ENCODE peak calls at places on chromosomes 3 and 15, in five cellular contexts. Y is fibroblast of lung, I is PC-9, E is mammary epithelial cell, V is HCT116. S is an unnamed sample.

GRCh38 chr3:196458063-196458462 is 25.8 kb upstream of the UBXN7 start:
- DNase-seq in V (no peak), I (no peak), Y (no peak), E (no peak), S (no peak)

GRCh38 chr3:80559701-80560100 is 791.9 kb upstream of the ROBO1 start:
- DNase-seq in E (no peak), Y (no peak), V (no peak), I (no peak), S (no peak)

GRCh38 chr3:136042608-136043221 is 77.2 kb downstream of the PPP2R3A start:
- DNase-seq in V (peak; percentile 37), E (peak; percentile 41), I (peak; percentile 48), Y (peak; percentile 47), S (no peak)

GRCh38 chr3:195823998-195824397 is 12.3 kb upstream of the MUC4 start:
- DNase-seq in Y (peak; percentile 46), V (no peak), E (peak; percentile 75), I (peak; percentile 93), S (no peak)

GRCh38 chr3:104763007-104763406 is 603.7 kb upstream of the ALCAM start:
- DNase-seq in I (no peak), E (no peak), Y (peak; percentile 63), V (no peak), S (no peak)

GRCh38 chr15:76342382-76343201 is 6.0 kb downstream of the ISL2 start:
- DNase-seq in I (no peak), Y (no peak), V (no peak), E (no peak), S (no peak)

GRCh38 chr3:111733154-111733553 is 125.9 kb upstream of the PHLDB2 start:
- DNase-seq in V (no peak), Y (no peak), E (no peak), I (no peak), S (no peak)

GRCh38 chr3:196604548-196604947 is 34.9 kb upstream of the NRROS start:
- DNase-seq in I (peak; percentile 21), V (no peak), Y (no peak), E (no peak), S (no peak)

GRCh38 chr15:101020451-101020850 is 101.3 kb downstream of the LRRK1 start:
- DNase-seq in E (no peak), I (no peak), V (no peak), Y (no peak), S (no peak)

GRCh38 chr3:27326949-27327582 is 42.1 kb downstream of the NEK10 start:
- DNase-seq in V (no peak), Y (no peak), I (no peak), E (no peak), S (no peak)

GRCh38 chr15:63677778-63678177 is 80.6 kb downstream of the FBXL22 start:
- DNase-seq in Y (no peak), V (no peak), E (no peak), I (no peak), S (no peak)

GRCh38 chr15:22979699-22980188 is 424 bp downstream of the CYFIP1 start:
- DNase-seq in E (peak; percentile 39), V (no peak), I (no peak), Y (peak; percentile 36), S (no peak)

GRCh38 chr3:56467108-56467507 is 1.2 kb downstream of the ERC2 start:
- DNase-seq in Y (peak; percentile 85), V (no peak), I (no peak), E (peak; percentile 71), S (no peak)

GRCh38 chr15:41894791-41895463 is 1.1 kb upstream of the SPTBN5 start:
- DNase-seq in Y (peak; percentile 83), I (no peak), V (peak; percentile 44), E (peak; percentile 86), S (peak; percentile 57)

GRCh38 chr3:48929358-48930035 is 10.9 kb downstream of the ARIH2 start:
- DNase-seq in Y (peak; percentile 17), E (no peak), V (no peak), I (no peak), S (no peak)

GRCh38 chr15:61256231-61256630 is 27.1 kb upstream of the RORA start:
- DNase-seq in E (no peak), I (no peak), Y (no peak), V (no peak), S (no peak)

GRCh38 chr3:11465744-11466611 is 177.7 kb downstream of the VGLL4 start:
- DNase-seq in Y (peak; percentile 95), I (no peak), V (no peak), E (no peak), S (no peak)

GRCh38 chr3:30913176-30913575 is 18.7 kb upstream of the GADL1 start:
- DNase-seq in Y (no peak), I (no peak), E (no peak), V (no peak), S (no peak)

GRCh38 chr3:197306374-197307086 is 8.1 kb upstream of the DLG1 start:
- DNase-seq in I (peak; percentile 91), V (no peak), E (peak; percentile 83), Y (peak; percentile 93), S (peak; percentile 70)

GRCh38 chr3:143360244-143360643 is 240.7 kb downstream of the CHST2 start:
- DNase-seq in Y (peak; percentile 66), I (no peak), V (no peak), E (peak; percentile 66), S (no peak)

GRCh38 chr15:37109151-37109912 is 9.0 kb upstream of the MEIS2 start:
- DNase-seq in V (no peak), Y (no peak), E (no peak), I (no peak), S (no peak)

GRCh38 chr15:71136159-71137137 is 21.2 kb downstream of the THSD4 start:
- DNase-seq in E (peak; percentile 85), Y (peak; percentile 89), I (peak; percentile 75), V (no peak), S (peak; percentile 58)

GRCh38 chr15:57070674-57071073 is 152.2 kb downstream of the TCF12 start:
- DNase-seq in Y (no peak), V (no peak), E (no peak), I (no peak), S (no peak)

GRCh38 chr15:69209661-69210060 is 49.2 kb downstream of the GLCE start:
- DNase-seq in Y (no peak), E (no peak), V (no peak), I (no peak), S (no peak)

GRCh38 chr3:34859741-34860140 is 779.6 kb upstream of the ARPP21 start:
- DNase-seq in I (no peak), E (no peak), Y (peak; percentile 75), V (no peak), S (no peak)

GRCh38 chr3:142180761-142181362 is 31.5 kb upstream of the TFDP2 start:
- DNase-seq in V (peak; percentile 4), E (peak; percentile 1), Y (peak; percentile 14), I (no peak), S (no peak)

GRCh38 chr3:10108091-10108490 is at the start of gene FANCD2OS:
- DNase-seq in I (no peak), E (no peak), Y (no peak), V (no peak), S (no peak)

GRCh38 chr3:138003069-138003468 is 6.9 kb upstream of the CLDN18 start:
- DNase-seq in E (no peak), I (no peak), Y (no peak), V (no peak), S (no peak)

GRCh38 chr3:153093629-153094028 is 68.4 kb upstream of the RAP2B start:
- DNase-seq in I (no peak), E (no peak), V (no peak), Y (no peak), S (no peak)

GRCh38 chr3:153094386-153094785 is 67.6 kb upstream of the RAP2B start:
- DNase-seq in I (no peak), Y (peak; percentile 25), V (no peak), E (no peak), S (no peak)

GRCh38 chr3:153097213-153097612 is 64.8 kb upstream of the RAP2B start:
- DNase-seq in E (no peak), Y (no peak), I (no peak), V (no peak), S (no peak)

GRCh38 chr3:153099131-153099530 is 62.9 kb upstream of the RAP2B start:
- DNase-seq in Y (no peak), V (no peak), E (no peak), I (no peak), S (no peak)

DNA sequence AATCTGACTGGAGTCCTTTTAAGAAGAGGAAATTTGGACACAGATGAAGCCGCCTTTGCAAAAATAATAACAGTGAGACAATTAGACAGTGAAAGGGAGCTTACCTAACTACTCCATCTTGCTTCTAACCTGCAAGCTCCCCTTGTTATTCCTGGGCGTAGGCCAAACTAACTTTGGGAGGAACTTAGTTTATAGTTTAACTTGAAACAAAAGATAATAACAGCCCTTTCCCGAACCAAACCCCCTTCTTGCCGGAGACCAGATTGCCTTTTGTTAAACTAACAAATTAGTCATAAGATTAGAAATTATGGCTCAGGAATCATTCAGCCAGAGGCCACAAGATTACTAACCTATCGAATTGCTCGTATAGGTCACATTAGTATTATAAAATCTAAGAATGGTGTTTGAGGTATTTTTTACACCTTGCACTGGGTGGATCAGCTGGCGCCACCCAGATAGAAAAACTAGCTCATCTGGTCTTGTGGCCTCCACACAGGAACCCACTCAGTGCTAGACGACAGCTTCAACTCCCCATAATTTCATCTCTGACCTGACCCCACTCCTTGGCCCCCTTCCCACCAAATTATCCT is 65.3 kb upstream of the RAP2B start:
- DNase-seq in I (peak; percentile 61), E (peak; percentile 16), Y (no peak), V (no peak), S (no peak)
- H3K4me2 ChIP-seq in I (peak overlapping the region; percentile 4), E (no peak overlapping the region), Y (no peak overlapping the region), V (no peak overlapping the region), S (no peak overlapping the region)

DNA sequence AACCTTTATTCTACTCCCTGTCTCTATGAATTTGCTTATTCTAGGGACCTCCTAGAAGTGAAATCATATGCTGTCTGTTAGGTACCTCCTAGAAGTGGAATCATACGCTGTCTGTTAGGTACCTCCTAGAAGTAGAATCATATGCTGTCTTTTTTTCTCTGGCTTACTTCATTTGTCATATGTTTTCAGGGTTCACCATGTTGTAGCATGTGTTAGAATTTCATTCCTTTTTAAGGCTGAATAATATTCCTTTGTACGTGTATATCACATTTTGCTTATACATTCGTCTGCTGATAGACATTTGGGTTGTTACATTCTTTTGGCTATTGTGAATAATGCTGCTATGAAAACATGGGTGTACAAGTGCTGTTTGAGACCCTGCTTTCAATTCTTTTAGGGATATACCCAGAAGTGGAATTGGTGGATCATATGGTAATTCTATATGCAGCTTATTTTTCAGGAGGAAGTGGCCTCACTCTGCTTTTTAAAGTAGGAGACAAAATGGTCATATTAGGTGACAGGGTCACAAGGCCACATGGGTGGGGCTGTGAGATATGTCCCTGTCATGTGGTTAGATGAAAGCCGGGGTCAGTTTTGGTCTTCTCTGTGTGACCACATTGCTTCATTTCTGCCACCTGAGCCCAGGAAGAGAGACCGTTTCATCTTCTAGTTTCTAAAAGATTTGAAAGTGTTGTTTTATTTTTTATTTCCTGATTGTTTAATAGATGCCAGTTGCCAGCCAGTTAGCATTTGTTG is 76.7 kb downstream of the FLNB start:
- DNase-seq in I (no peak), E (no peak), Y (no peak), V (no peak), S (no peak)
- H3K4me2 ChIP-seq in I (no peak overlapping the region), E (no peak overlapping the region), Y (no peak overlapping the region), V (no peak overlapping the region), S (no peak overlapping the region)

GRCh38 chr3:159879598-159879997 is 109.0 kb upstream of the IL12A start:
- DNase-seq in V (no peak), E (no peak), I (no peak), Y (no peak), S (no peak)
- H3K4me2 ChIP-seq in V (no peak overlapping the region), E (no peak overlapping the region), I (no peak overlapping the region), Y (peak overlapping the region; percentile 48), S (no peak overlapping the region)

GRCh38 chr15:67783303-67783702 is 42.0 kb upstream of the SKOR1 start:
- DNase-seq in V (no peak), Y (no peak), E (no peak), I (no peak), S (no peak)
- H3K4me2 ChIP-seq in V (no peak overlapping the region), Y (no peak overlapping the region), E (no peak overlapping the region), I (no peak overlapping the region), S (no peak overlapping the region)

GRCh38 chr3:22836131-22836530 is 367.0 kb upstream of the UBE2E2 start:
- DNase-seq in I (no peak), Y (no peak), E (no peak), V (no peak), S (no peak)
- H3K4me2 ChIP-seq in I (no peak overlapping the region), Y (no peak overlapping the region), E (no peak overlapping the region), V (no peak overlapping the region), S (no peak overlapping the region)

S was measured in keratinocyte.